ENCODE peak calls at places on chromosomes 4 and X, in seven cellular contexts. T is upper lobe of left lung; U is effector memory CD4-positive, alpha-beta T cell; G is cardiac muscle cell; O is psoas muscle; Y is A549; C is CD8-positive, alpha-beta memory T cell. Z is an unnamed sample.

GRCh38 chrX:47458528-47458927 is 24.5 kb downstream of the ZNF41 start:
- DNase-seq in U (no peak), O (no peak), C (peak), G (no peak), Y (no peak), T (no peak), Z (no peak)

GRCh38 chr4:159248383-159249178 is 145.7 kb downstream of the RAPGEF2 start:
- DNase-seq in C (no peak), T (no peak), O (no peak), G (peak), U (no peak), Y (peak), Z (no peak)

GRCh38 chr4:123786159-123786915 is 389.7 kb downstream of the SPRY1 start:
- DNase-seq in Y (no peak), C (no peak), U (no peak), O (no peak), T (no peak), G (no peak), Z (no peak)

GRCh38 chr4:146095091-146095690 is 80.3 kb upstream of the LSM6 start:
- DNase-seq in Y (peak), G (peak), O (no peak), C (peak), T (no peak), U (no peak), Z (no peak)

GRCh38 chr4:185693548-185694215 is 118.3 kb downstream of the SORBS2 start:
- DNase-seq in Y (no peak), G (no peak), O (no peak), T (no peak), C (no peak), U (no peak), Z (no peak)

GRCh38 chr4:182179751-182180150 is 63.5 kb upstream of the TENM3 start:
- DNase-seq in C (no peak), Y (no peak), O (no peak), U (no peak), G (no peak), T (no peak), Z (no peak)

GRCh38 chr4:53748328-53748772 is 157.1 kb upstream of the LNX1 start:
- DNase-seq in G (no peak), Y (no peak), U (no peak), C (no peak), T (no peak), O (no peak), Z (no peak)

GRCh38 chr4:87679449-87680169 is 29.5 kb downstream of the DMP1 start:
- DNase-seq in G (peak), T (peak), C (peak), U (peak), Y (peak), O (peak), Z (peak)

GRCh38 chrX:147891886-147892285 is 19.8 kb upstream of the FMR1 start:
- DNase-seq in T (no peak), Y (no peak), O (no peak), C (no peak), U (no peak), G (peak), Z (no peak)

GRCh38 chr4:187006189-187006618 is 282.5 kb upstream of the FAT1 start:
- DNase-seq in G (peak), Y (no peak), T (no peak), C (no peak), O (no peak), U (no peak), Z (no peak)

GRCh38 chr4:5399790-5400421 is 308.5 kb downstream of the EVC2 start:
- DNase-seq in T (no peak), O (no peak), C (no peak), U (no peak), Y (peak), G (peak), Z (no peak)

GRCh38 chrX:154775611-154776349 is 13.1 kb downstream of the DKC1 start:
- DNase-seq in C (no peak), U (no peak), G (peak), Y (no peak), O (no peak), T (no peak), Z (no peak)

GRCh38 chrX:153814591-153815315 is 15.6 kb downstream of the PDZD4 start:
- DNase-seq in C (no peak), T (no peak), O (peak), Y (no peak), U (no peak), G (no peak), Z (no peak)

GRCh38 chrX:25010784-25011588 is 4.8 kb downstream of the ARX start:
- DNase-seq in O (no peak), G (no peak), C (no peak), U (no peak), T (no peak), Y (no peak), Z (no peak)

GRCh38 chr4:8071741-8072140 is 86.9 kb downstream of the ABLIM2 start:
- DNase-seq in G (no peak), O (peak), U (no peak), T (no peak), Y (no peak), C (no peak), Z (no peak)

GRCh38 chr4:3491681-3492405 is 28.7 kb downstream of the DOK7 start:
- DNase-seq in G (peak), Y (no peak), U (no peak), O (no peak), T (no peak), C (no peak), Z (no peak)

GRCh38 chrX:291411-291901 is 10.3 kb downstream of the PLCXD1 start:
- DNase-seq in O (no peak), U (no peak), G (no peak), Y (no peak), T (peak), C (no peak), Z (no peak)

GRCh38 chr4:109410776-109411175 is 22.8 kb upstream of the SEC24B start:
- DNase-seq in T (no peak), C (no peak), U (no peak), O (no peak), Y (no peak), G (peak), Z (no peak)

GRCh38 chr4:1728061-1728980 is 7.0 kb downstream of the TACC3 start:
- DNase-seq in G (no peak), U (no peak), C (no peak), Y (no peak), O (no peak), T (no peak), Z (no peak)

GRCh38 chr4:1044469-1045192 is 33.2 kb downstream of the FGFRL1 start:
- DNase-seq in C (no peak), T (no peak), O (peak), Y (no peak), U (no peak), G (no peak), Z (no peak)

GRCh38 chr4:8393593-8394038 is 46.9 kb downstream of the ACOX3 start:
- DNase-seq in G (peak), Y (peak), T (no peak), C (no peak), O (peak), U (no peak), Z (peak)

GRCh38 chr4:54384563-54384962 is 155.5 kb downstream of the PDGFRA start:
- DNase-seq in O (no peak), T (no peak), G (peak), U (no peak), Y (peak), C (peak), Z (no peak)

GRCh38 chrX:134868766-134869495 is 121.9 kb upstream of the SMIM10 start:
- DNase-seq in U (no peak), G (peak), C (no peak), Y (peak), O (no peak), T (no peak), Z (no peak)

GRCh38 chrX:26581086-26581485 is 365.1 kb downstream of the MAGEB5 start:
- DNase-seq in Y (no peak), T (no peak), O (no peak), G (peak), U (no peak), C (no peak), Z (no peak)

GRCh38 chr4:110865611-110866254 is 242.9 kb upstream of the PITX2 start:
- DNase-seq in O (no peak), T (no peak), Y (no peak), G (peak), U (no peak), C (no peak), Z (no peak)

GRCh38 chr4:2024683-2025082 is 15.9 kb upstream of the NELFA start:
- DNase-seq in T (no peak), G (no peak), U (no peak), C (no peak), Y (no peak), O (no peak), Z (no peak)

GRCh38 chr4:160136021-160136420 is 1033.1 kb downstream of the RAPGEF2 start:
- DNase-seq in G (no peak), O (no peak), U (no peak), C (no peak), T (no peak), Y (peak), Z (no peak)

GRCh38 chr4:104592894-104593470 is 98.3 kb upstream of the CXXC4 start:
- DNase-seq in G (peak), T (no peak), C (no peak), Y (no peak), U (no peak), O (no peak), Z (no peak)

GRCh38 chrX:2500091-2500680 is 590 bp downstream of the DHRSX start:
- DNase-seq in C (peak), U (peak), O (peak), Y (peak), T (peak), G (peak), Z (no peak)

GRCh38 chrX:109926743-109927662 is 75.9 kb upstream of the TMEM164 start:
- DNase-seq in T (no peak), O (no peak), C (no peak), U (no peak), G (no peak), Y (no peak), Z (no peak)

GRCh38 chrX:13759152-13759718 is 24.7 kb downstream of the OFD1 start:
- DNase-seq in O (no peak), T (peak), G (no peak), U (no peak), C (no peak), Y (no peak), Z (no peak)

GRCh38 chr4:138650917-138651564 is 364.5 kb upstream of the NOCT start:
- DNase-seq in T (no peak), G (peak), Y (peak), U (no peak), O (no peak), C (no peak), Z (no peak)

GRCh38 chr4:128524311-128524710 is 236.7 kb upstream of the PGRMC2 start:
- DNase-seq in Y (peak), T (peak), C (no peak), G (peak), U (no peak), O (peak), Z (no peak)

GRCh38 chr4:150315691-150316090 is 237.4 kb downstream of the DCLK2 start:
- DNase-seq in C (no peak), U (no peak), Y (no peak), O (no peak), T (no peak), G (no peak), Z (no peak)

GRCh38 chrX:18390941-18391538 is 34.4 kb upstream of the CDKL5 start:
- DNase-seq in U (peak), O (peak), T (peak), C (peak), Y (peak), G (peak), Z (peak)

GRCh38 chr4:43456383-43456782 is 563.9 kb downstream of the GRXCR1 start:
- DNase-seq in O (no peak), Y (no peak), U (no peak), G (peak), T (no peak), C (no peak), Z (no peak)

GRCh38 chrX:70769659-70770232 is 138.8 kb downstream of the TEX11 start:
- DNase-seq in T (no peak), G (peak), Y (peak), O (no peak), U (no peak), C (no peak), Z (no peak)

GRCh38 chr4:77800077-77800476 is 19.1 kb downstream of the CNOT6L start:
- DNase-seq in U (no peak), T (no peak), C (no peak), G (no peak), O (no peak), Y (no peak), Z (no peak)
- H3K27ac ChIP-seq in U (no peak), T (no peak), C (no peak), G (no peak), O (peak), Y (no peak), Z (peak)

GRCh38 chr4:41364871-41365270 is 108.1 kb downstream of the UCHL1 start:
- DNase-seq in O (no peak), Y (no peak), G (no peak), C (no peak), U (no peak), T (no peak), Z (no peak)

GRCh38 chr4:41365726-41366125 is 109.0 kb downstream of the UCHL1 start:
- DNase-seq in Y (no peak), T (no peak), O (no peak), U (no peak), C (no peak), G (no peak), Z (no peak)

GRCh38 chr4:41362647-41363383 is 106.1 kb downstream of the UCHL1 start:
- DNase-seq in G (no peak), O (no peak), C (no peak), U (no peak), Y (no peak), T (no peak), Z (no peak)

GRCh38 chr4:41361831-41362646 is 105.3 kb downstream of the UCHL1 start:
- DNase-seq in O (no peak), G (no peak), T (no peak), U (no peak), C (no peak), Y (peak), Z (no peak)

GRCh38 chr4:41363384-41363981 is 106.8 kb downstream of the UCHL1 start:
- DNase-seq in U (no peak), Y (peak), T (peak), O (peak), C (no peak), G (peak), Z (peak)
- H3K4me3 ChIP-seq in U (no peak), Y (peak), T (peak), O (peak), C (no peak), G (no peak), Z (peak)

DNA sequence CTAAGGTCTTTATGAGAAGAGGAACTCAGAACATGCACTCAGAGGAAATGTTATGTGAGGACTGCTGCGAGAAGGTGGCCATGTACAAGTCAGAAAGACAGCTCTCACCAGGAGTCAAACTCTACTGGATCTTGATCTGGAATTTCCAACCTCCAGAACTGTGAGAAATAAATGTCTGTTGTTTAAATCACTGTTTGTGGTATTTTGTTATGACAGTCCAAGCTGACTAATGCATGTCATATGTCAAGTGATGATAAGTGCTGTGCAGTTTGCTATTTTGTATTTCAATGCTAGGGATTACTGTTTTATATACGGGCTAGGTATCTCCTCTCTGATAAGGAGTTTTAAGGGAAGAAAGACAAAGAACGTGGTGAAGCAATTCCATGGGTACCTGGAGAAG is 162.3 kb downstream of the CPEB2 start:
- DNase-seq in U (no peak), O (no peak), C (no peak), T (no peak), Y (no peak), G (no peak), Z (no peak)
- H3K27ac ChIP-seq in U (no peak), O (no peak), C (no peak), T (no peak), Y (no peak), G (no peak), Z (no peak)

GRCh38 chrX:81337805-81338204 is 135.9 kb downstream of the SH3BGRL start:
- DNase-seq in U (no peak), G (no peak), C (no peak), T (no peak), O (no peak), Y (no peak), Z (no peak)
- H3K4me3 ChIP-seq in U (no peak), G (no peak), C (no peak), T (no peak), O (no peak), Y (no peak), Z (no peak)